ENCODE peak calls at places on chromosomes 5 and 9, in eight cellular contexts. One of them, this sample, is unnamed.

GRCh38 chr9:133572821-133573361 is 36.3 kb downstream of the FAM163B start:
- DNase-seq in GF-D8: no peak
- DNase-seq in anterior cingulate cortex: peak; percentile 77
- DNase-seq in AG08395: peak; percentile 19
- DNase-seq in left colon: no peak
- DNase-seq in GOT3: no peak
- DNase-seq in LoVo: no peak
- DNase-seq in GM23248: peak; percentile 36
- DNase-seq in this sample: peak; percentile 34

GRCh38 chr9:34654317-34655083 is 2.5 kb downstream of the IL11RA start:
- DNase-seq in GF-D8: no peak
- DNase-seq in anterior cingulate cortex: peak; percentile 82
- DNase-seq in AG08395: peak; percentile 83
- DNase-seq in left colon: peak; percentile 51
- DNase-seq in GOT3: no peak
- DNase-seq in LoVo: no peak
- DNase-seq in GM23248: peak; percentile 79
- DNase-seq in this sample: peak; percentile 68

GRCh38 chr5:145479862-145480261 is 355.3 kb downstream of the PRELID2 start:
- DNase-seq in GF-D8: no peak
- DNase-seq in anterior cingulate cortex: no peak
- DNase-seq in AG08395: no peak
- DNase-seq in left colon: no peak
- DNase-seq in GOT3: no peak
- DNase-seq in LoVo: no peak
- DNase-seq in GM23248: peak; percentile 61
- DNase-seq in this sample: no peak

GRCh38 chr9:8412327-8412726 is 612.7 kb upstream of the DMAC1 start:
- DNase-seq in GF-D8: no peak
- DNase-seq in anterior cingulate cortex: no peak
- DNase-seq in AG08395: no peak
- DNase-seq in left colon: no peak
- DNase-seq in GOT3: no peak
- DNase-seq in LoVo: no peak
- DNase-seq in GM23248: no peak
- DNase-seq in this sample: no peak

GRCh38 chr5:145780961-145781360 is 54.2 kb downstream of the PRELID2 start:
- DNase-seq in GF-D8: no peak
- DNase-seq in anterior cingulate cortex: no peak
- DNase-seq in AG08395: no peak
- DNase-seq in left colon: no peak
- DNase-seq in GOT3: no peak
- DNase-seq in LoVo: no peak
- DNase-seq in GM23248: no peak
- DNase-seq in this sample: no peak

GRCh38 chr9:133955821-133956411 is 36.2 kb downstream of the VAV2 start:
- DNase-seq in GF-D8: peak; percentile 43
- DNase-seq in anterior cingulate cortex: no peak
- DNase-seq in AG08395: peak; percentile 38
- DNase-seq in left colon: no peak
- DNase-seq in GOT3: no peak
- DNase-seq in LoVo: no peak
- DNase-seq in GM23248: peak; percentile 47
- DNase-seq in this sample: peak; percentile 75

GRCh38 chr5:43515678-43516048 is 715 bp upstream of the C5orf34 start:
- DNase-seq in GF-D8: no peak
- DNase-seq in anterior cingulate cortex: no peak
- DNase-seq in AG08395: no peak
- DNase-seq in left colon: no peak
- DNase-seq in GOT3: no peak
- DNase-seq in LoVo: peak; percentile 12
- DNase-seq in GM23248: peak; percentile 5
- DNase-seq in this sample: peak; percentile 14

GRCh38 chr5:126066795-126067321 is 356.4 kb upstream of the GRAMD2B start:
- DNase-seq in GF-D8: peak; percentile 35
- DNase-seq in anterior cingulate cortex: no peak
- DNase-seq in AG08395: no peak
- DNase-seq in left colon: no peak
- DNase-seq in GOT3: no peak
- DNase-seq in LoVo: no peak
- DNase-seq in GM23248: no peak
- DNase-seq in this sample: no peak

GRCh38 chr9:89654025-89654662 is 49.3 kb downstream of the GADD45G start:
- DNase-seq in GF-D8: no peak
- DNase-seq in anterior cingulate cortex: peak; percentile 30
- DNase-seq in AG08395: no peak
- DNase-seq in left colon: no peak
- DNase-seq in GOT3: no peak
- DNase-seq in LoVo: no peak
- DNase-seq in GM23248: no peak
- DNase-seq in this sample: no peak

GRCh38 chr9:16039103-16039987 is 486.5 kb downstream of the CCDC171 start:
- DNase-seq in GF-D8: no peak
- DNase-seq in anterior cingulate cortex: peak; percentile 18
- DNase-seq in AG08395: no peak
- DNase-seq in left colon: peak; percentile 28
- DNase-seq in GOT3: no peak
- DNase-seq in LoVo: peak; percentile 17
- DNase-seq in GM23248: no peak
- DNase-seq in this sample: no peak

GRCh38 chr9:131630206-131630831 is 85.0 kb downstream of the PRRT1B start:
- DNase-seq in GF-D8: no peak
- DNase-seq in anterior cingulate cortex: no peak
- DNase-seq in AG08395: no peak
- DNase-seq in left colon: peak; percentile 60
- DNase-seq in GOT3: no peak
- DNase-seq in LoVo: no peak
- DNase-seq in GM23248: no peak
- DNase-seq in this sample: no peak

GRCh38 chr9:8649157-8649556 is 849.6 kb upstream of the DMAC1 start:
- DNase-seq in GF-D8: no peak
- DNase-seq in anterior cingulate cortex: no peak
- DNase-seq in AG08395: no peak
- DNase-seq in left colon: no peak
- DNase-seq in GOT3: no peak
- DNase-seq in LoVo: no peak
- DNase-seq in GM23248: no peak
- DNase-seq in this sample: no peak

GRCh38 chr5:81626524-81626923 is 124.4 kb downstream of the SSBP2 start:
- DNase-seq in GF-D8: no peak
- DNase-seq in anterior cingulate cortex: no peak
- DNase-seq in AG08395: peak; percentile 44
- DNase-seq in left colon: no peak
- DNase-seq in GOT3: no peak
- DNase-seq in LoVo: peak; percentile 17
- DNase-seq in GM23248: peak; percentile 81
- DNase-seq in this sample: peak; percentile 62

GRCh38 chr5:65126192-65126591 is 355.5 kb downstream of the ADAMTS6 start:
- DNase-seq in GF-D8: no peak
- DNase-seq in anterior cingulate cortex: peak; percentile 57
- DNase-seq in AG08395: peak; percentile 68
- DNase-seq in left colon: no peak
- DNase-seq in GOT3: no peak
- DNase-seq in LoVo: no peak
- DNase-seq in GM23248: peak; percentile 74
- DNase-seq in this sample: no peak

GRCh38 chr5:179134511-179134910 is 74.3 kb downstream of the ZNF354C start:
- DNase-seq in GF-D8: no peak
- DNase-seq in anterior cingulate cortex: no peak
- DNase-seq in AG08395: no peak
- DNase-seq in left colon: no peak
- DNase-seq in GOT3: no peak
- DNase-seq in LoVo: no peak
- DNase-seq in GM23248: no peak
- DNase-seq in this sample: no peak

GRCh38 chr5:56409331-56410190 is 176.4 kb upstream of the ANKRD55 start:
- DNase-seq in GF-D8: no peak
- DNase-seq in anterior cingulate cortex: no peak
- DNase-seq in AG08395: peak; percentile 64
- DNase-seq in left colon: no peak
- DNase-seq in GOT3: no peak
- DNase-seq in LoVo: peak; percentile 81
- DNase-seq in GM23248: peak; percentile 81
- DNase-seq in this sample: peak; percentile 76

GRCh38 chr5:41115281-41115680 is 44.1 kb upstream of the MROH2B start:
- DNase-seq in GF-D8: no peak
- DNase-seq in anterior cingulate cortex: no peak
- DNase-seq in AG08395: no peak
- DNase-seq in left colon: no peak
- DNase-seq in GOT3: no peak
- DNase-seq in LoVo: no peak
- DNase-seq in GM23248: peak; percentile 90
- DNase-seq in this sample: no peak

GRCh38 chr9:98903938-98904560 is 39.7 kb upstream of the COL15A1 start:
- DNase-seq in GF-D8: no peak
- DNase-seq in anterior cingulate cortex: no peak
- DNase-seq in AG08395: no peak
- DNase-seq in left colon: no peak
- DNase-seq in GOT3: no peak
- DNase-seq in LoVo: no peak
- DNase-seq in GM23248: no peak
- DNase-seq in this sample: no peak

GRCh38 chr9:93630806-93631411 is 54.5 kb downstream of the PHF2 start:
- DNase-seq in GF-D8: no peak
- DNase-seq in anterior cingulate cortex: no peak
- DNase-seq in AG08395: no peak
- DNase-seq in left colon: no peak
- DNase-seq in GOT3: no peak
- DNase-seq in LoVo: no peak
- DNase-seq in GM23248: no peak
- DNase-seq in this sample: no peak

GRCh38 chr5:74243634-74244033 is 396.9 kb downstream of the ENC1 start:
- DNase-seq in GF-D8: no peak
- DNase-seq in anterior cingulate cortex: no peak
- DNase-seq in AG08395: no peak
- DNase-seq in left colon: no peak
- DNase-seq in GOT3: no peak
- DNase-seq in LoVo: no peak
- DNase-seq in GM23248: no peak
- DNase-seq in this sample: no peak

GRCh38 chr5:1098986-1099597 is 12.8 kb downstream of the SLC12A7 start:
- DNase-seq in GF-D8: no peak
- DNase-seq in anterior cingulate cortex: no peak
- DNase-seq in AG08395: no peak
- DNase-seq in left colon: no peak
- DNase-seq in GOT3: no peak
- DNase-seq in LoVo: no peak
- DNase-seq in GM23248: no peak
- DNase-seq in this sample: no peak